ENCODE peak calls at places on chromosomes 16 and 17, in nine cellular contexts. L, N, K, O, G, E, U, Q and J are unnamed samples.
A peak's percentile ranks its signal among the peaks of the same experiment; 100 is the strongest.

GRCh38 chr17:31511583-31511982 is 120.1 kb downstream of the RAB11FIP4 start:
- DNase-seq in L (no peak), N (no peak), K (peak; percentile 11), O (no peak), G (no peak), E (no peak), U (no peak), Q (no peak), J (no peak)

GRCh38 chr16:70611224-70611598 is 35.1 kb upstream of the IL34 start:
- DNase-seq in L (no peak), N (no peak), K (no peak), O (no peak), G (no peak), E (no peak), U (no peak), Q (no peak), J (no peak)

GRCh38 chr17:37489197-37490001 is at the start of gene DUSP14:
- DNase-seq in L (peak; percentile 90), N (peak; percentile 91), K (peak; percentile 84), O (peak; percentile 70), G (peak; percentile 75), E (peak; percentile 66), U (peak; percentile 57), Q (peak; percentile 77), J (peak; percentile 77)

GRCh38 chr17:29572691-29573557 is 4.4 kb downstream of the TP53I13 start:
- DNase-seq in L (peak; percentile 89), N (peak; percentile 60), K (peak; percentile 86), O (peak; percentile 47), G (peak; percentile 66), E (peak; percentile 34), U (no peak), Q (peak; percentile 56), J (peak; percentile 82)

GRCh38 chr17:49914096-49914490 is 54.9 kb upstream of the DLX4 start:
- DNase-seq in L (no peak), N (no peak), K (peak; percentile 68), O (no peak), G (no peak), E (no peak), U (no peak), Q (no peak), J (no peak)

GRCh38 chr17:75996665-75997590 is 3.7 kb upstream of the CDK3 start:
- DNase-seq in L (peak; percentile 66), N (peak; percentile 32), K (peak; percentile 12), O (peak; percentile 55), G (peak; percentile 74), E (peak; percentile 44), U (no peak), Q (peak; percentile 58), J (peak; percentile 35)

GRCh38 chr16:30934827-30935557 is 11.6 kb downstream of the FBXL19 start:
- DNase-seq in L (no peak), N (peak; percentile 39), K (peak; percentile 76), O (peak; percentile 48), G (peak; percentile 35), E (peak; percentile 43), U (no peak), Q (peak; percentile 55), J (peak; percentile 81)

GRCh38 chr16:16042076-16042475 is 92.7 kb downstream of the ABCC1 start:
- DNase-seq in L (no peak), N (no peak), K (no peak), O (peak; percentile 75), G (peak; percentile 91), E (peak; percentile 81), U (no peak), Q (peak; percentile 88), J (no peak)

GRCh38 chr16:22614271-22614947 is 103.7 kb downstream of the NPIPB5 start:
- DNase-seq in L (no peak), N (no peak), K (no peak), O (no peak), G (peak; percentile 66), E (peak; percentile 20), U (no peak), Q (no peak), J (no peak)

GRCh38 chr16:80554037-80554436 is 13.2 kb downstream of the DYNLRB2 start:
- DNase-seq in L (no peak), N (no peak), K (no peak), O (no peak), G (no peak), E (no peak), U (no peak), Q (no peak), J (no peak)

GRCh38 chr17:72075995-72076677 is 44.7 kb upstream of the SOX9 start:
- DNase-seq in L (no peak), N (no peak), K (no peak), O (no peak), G (no peak), E (no peak), U (no peak), Q (no peak), J (no peak)

GRCh38 chr16:84810518-84811273 is 9.1 kb upstream of the CRISPLD2 start:
- DNase-seq in L (no peak), N (no peak), K (no peak), O (peak; percentile 89), G (peak; percentile 85), E (peak; percentile 74), U (no peak), Q (peak; percentile 63), J (no peak)

GRCh38 chr17:79854080-79854861 is 15.0 kb upstream of the CBX4 start:
- DNase-seq in L (peak; percentile 40), N (no peak), K (no peak), O (no peak), G (no peak), E (no peak), U (no peak), Q (no peak), J (no peak)

GRCh38 chr16:21598676-21599157 is 660 bp upstream of the METTL9 start:
- DNase-seq in L (no peak), N (peak; percentile 41), K (no peak), O (peak; percentile 14), G (no peak), E (peak; percentile 24), U (no peak), Q (no peak), J (peak; percentile 33)

GRCh38 chr16:4351880-4352279 is 759 bp upstream of the PAM16 start:
- DNase-seq in L (no peak), N (no peak), K (no peak), O (no peak), G (peak; percentile 63), E (no peak), U (no peak), Q (peak; percentile 57), J (no peak)

GRCh38 chr17:46811978-46812583 is 6.4 kb downstream of the WNT3 start:
- DNase-seq in L (no peak), N (no peak), K (no peak), O (peak; percentile 43), G (peak; percentile 86), E (peak; percentile 54), U (no peak), Q (peak; percentile 55), J (no peak)

GRCh38 chr16:4847774-4848587 is 700 bp downstream of the UBN1 start:
- DNase-seq in L (peak; percentile 71), N (peak; percentile 62), K (peak; percentile 60), O (peak; percentile 76), G (peak; percentile 66), E (peak; percentile 57), U (no peak), Q (peak; percentile 64), J (peak; percentile 49)

GRCh38 chr17:50865060-50865867 is 890 bp downstream of the TOB1 start:
- DNase-seq in L (peak; percentile 83), N (peak; percentile 79), K (peak; percentile 48), O (peak; percentile 52), G (peak; percentile 58), E (peak; percentile 38), U (peak; percentile 34), Q (peak; percentile 24), J (peak; percentile 36)

GRCh38 chr16:19753815-19754643 is 36.0 kb downstream of the IQCK start:
- DNase-seq in L (no peak), N (no peak), K (no peak), O (peak; percentile 98), G (peak; percentile 93), E (peak; percentile 67), U (no peak), Q (peak; percentile 83), J (no peak)

GRCh38 chr17:66667491-66668030 is 167.4 kb upstream of the CACNG5 start:
- DNase-seq in L (no peak), N (no peak), K (no peak), O (no peak), G (no peak), E (no peak), U (no peak), Q (no peak), J (no peak)

GRCh38 chr16:78878570-78878969 is 722.0 kb downstream of the MAF start:
- DNase-seq in L (no peak), N (no peak), K (no peak), O (no peak), G (no peak), E (no peak), U (no peak), Q (no peak), J (no peak)

GRCh38 chr16:56357765-56358322 is 67.5 kb downstream of the AMFR start:
- DNase-seq in L (no peak), N (no peak), K (peak; percentile 18), O (no peak), G (no peak), E (no peak), U (no peak), Q (no peak), J (no peak)
- TF ChIP-seq CTCF in L (no peak), N (peak; percentile 53), K (no peak), O (no peak), G (no peak), E (peak; percentile 12), U (no peak), Q (no peak), J (no peak)

GRCh38 chr16:66095676-66096075 is 270.8 kb upstream of the CDH5 start:
- DNase-seq in L (no peak), N (no peak), K (no peak), O (no peak), G (no peak), E (no peak), U (no peak), Q (no peak), J (no peak)
- TF ChIP-seq CTCF in L (no peak), N (peak; percentile 48), K (no peak), O (no peak), G (no peak), E (peak; percentile 21), U (no peak), Q (peak; percentile 7), J (no peak)

DNA sequence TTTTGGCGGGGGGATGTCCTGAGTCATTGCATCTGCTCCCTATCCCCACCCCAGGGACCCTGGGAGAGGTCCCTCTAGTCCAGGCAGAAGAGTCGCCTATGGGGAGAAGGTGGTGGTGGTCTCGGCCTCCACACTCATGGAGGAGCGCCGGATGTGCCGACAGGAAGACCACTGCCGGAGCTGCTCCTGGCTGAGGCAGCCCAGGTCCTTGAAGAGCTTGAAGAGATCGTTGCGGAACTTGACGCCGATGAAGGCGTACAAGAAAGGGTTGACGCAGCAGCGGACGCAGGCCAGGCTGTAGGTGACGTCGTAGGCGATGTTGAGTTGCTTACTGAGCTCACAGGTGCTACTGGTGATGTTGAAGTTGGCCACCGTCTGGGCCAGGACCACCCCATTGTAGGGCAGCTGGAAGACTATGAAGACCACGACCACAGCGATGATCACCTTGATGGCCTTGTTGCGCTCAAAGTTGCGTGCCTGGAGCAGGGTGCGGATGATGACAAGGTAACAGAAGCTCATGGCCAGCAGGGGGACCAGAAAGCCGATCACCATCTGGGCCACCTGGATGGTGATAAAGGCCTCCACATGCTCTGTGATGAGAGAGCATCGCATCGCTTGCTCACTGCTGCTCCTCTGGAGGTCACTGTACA is 10.5 kb downstream of the CCR7 start:
- DNase-seq in L (no peak), N (no peak), K (no peak), O (no peak), G (no peak), E (no peak), U (no peak), Q (no peak), J (no peak)
- TF ChIP-seq CTCF in L (no peak), N (no peak), K (no peak), O (no peak), G (no peak), E (no peak), U (no peak), Q (no peak), J (no peak)

GRCh38 chr16:69567031-69567680 is 1.4 kb downstream of the NFAT5 start:
- DNase-seq in L (no peak), N (peak; percentile 54), K (no peak), O (peak; percentile 59), G (peak; percentile 31), E (peak; percentile 67), U (no peak), Q (peak; percentile 33), J (peak; percentile 21)
- TF ChIP-seq CTCF in L (no peak), N (peak; percentile 68), K (no peak), O (peak; percentile 43), G (peak; percentile 22), E (peak; percentile 34), U (no peak), Q (peak; percentile 19), J (no peak)